ENCODE peak calls at places on chromosomes 7 and 10, in nine cellular contexts. S is anterior cingulate cortex; N is fibroblast of the aortic adventitia; V is hypothalamus; P is GM19239; I is lung; M is activated CD4-positive, alpha-beta memory T cell treated with anti-CD3 and anti-CD28 coated beads for 36 hours; C is amniotic stem cell; Q is substantia nigra. G is an unnamed sample.

GRCh38 chr7:30396379-30396778 is 82.2 kb downstream of the NOD1 start:
- DNase-seq in P (no peak), C (no peak), I (no peak), V (no peak), N (peak; percentile 33), Q (no peak), M (no peak), S (no peak), G (no peak)

GRCh38 chr10:17923728-17924127 is 28.0 kb upstream of the SLC39A12 start:
- DNase-seq in Q (no peak), P (no peak), V (no peak), S (peak; percentile 64), N (peak; percentile 97), M (no peak), C (peak; percentile 71), I (peak; percentile 38), G (no peak)

GRCh38 chr7:12062062-12062461 is 149.0 kb upstream of the TMEM106B start:
- DNase-seq in P (no peak), S (no peak), M (no peak), C (no peak), Q (no peak), I (no peak), V (no peak), N (no peak), G (no peak)

GRCh38 chr10:123143162-123143824 is 4.6 kb upstream of the HMX2 start:
- DNase-seq in Q (no peak), C (no peak), P (no peak), I (no peak), S (no peak), M (no peak), V (no peak), N (no peak), G (no peak)

GRCh38 chr10:43066481-43066880 is 10.4 kb upstream of the RET start:
- DNase-seq in P (no peak), M (no peak), S (no peak), N (no peak), Q (no peak), V (no peak), C (no peak), I (no peak), G (no peak)

GRCh38 chr10:131808370-131808930 is 92.4 kb upstream of the PPP2R2D start:
- DNase-seq in V (no peak), P (no peak), C (no peak), S (no peak), N (no peak), M (no peak), I (no peak), Q (no peak), G (no peak)

GRCh38 chr10:88455831-88456230 is 127.3 kb downstream of the RNLS start:
- DNase-seq in C (no peak), N (peak; percentile 71), I (no peak), M (no peak), S (no peak), Q (no peak), P (no peak), V (no peak), G (no peak)

GRCh38 chr10:24331457-24331856 is 122.5 kb downstream of the KIAA1217 start:
- DNase-seq in I (peak; percentile 64), S (no peak), N (peak; percentile 72), V (peak; percentile 4), C (no peak), Q (no peak), P (no peak), M (no peak), G (no peak)

GRCh38 chr10:32073676-32074075 is 17.5 kb upstream of the KIF5B start:
- DNase-seq in S (no peak), I (no peak), Q (no peak), P (no peak), N (peak; percentile 51), C (no peak), V (no peak), M (no peak), G (no peak)

GRCh38 chr10:16472828-16473227 is 36.0 kb downstream of the PTER start:
- DNase-seq in Q (no peak), V (no peak), I (no peak), P (no peak), M (no peak), S (no peak), C (no peak), N (no peak), G (no peak)

GRCh38 chr10:28246023-28246422 is 56.8 kb downstream of the MPP7 start:
- DNase-seq in M (no peak), I (no peak), V (no peak), N (no peak), Q (no peak), S (no peak), C (no peak), P (no peak), G (no peak)

GRCh38 chr7:81162771-81163525 is 244.1 kb upstream of the SEMA3C start:
- DNase-seq in N (peak; percentile 41), P (no peak), V (no peak), I (no peak), C (no peak), Q (no peak), S (no peak), M (no peak), G (no peak)

GRCh38 chr10:44975487-44976331 is 2.9 kb downstream of the DEPP1 start:
- DNase-seq in Q (no peak), S (no peak), N (peak; percentile 88), V (no peak), C (no peak), P (no peak), M (peak; percentile 33), I (no peak), G (no peak)

GRCh38 chr7:1087952-1088920 is at the start of gene GPER1:
- DNase-seq in Q (no peak), M (no peak), V (peak; percentile 59), S (no peak), P (no peak), N (peak; percentile 67), C (peak; percentile 22), I (peak; percentile 56), G (no peak)

GRCh38 chr10:12909836-12910185 is 91.7 kb downstream of the CCDC3 start:
- DNase-seq in S (no peak), P (no peak), V (no peak), N (no peak), M (no peak), C (no peak), Q (no peak), I (no peak), G (no peak)

GRCh38 chr7:107902381-107902780 is 11.4 kb downstream of the DLD start:
- DNase-seq in I (no peak), V (no peak), S (no peak), N (peak; percentile 37), Q (no peak), C (no peak), P (no peak), M (no peak), G (no peak)

GRCh38 chr7:4797858-4798705 is 22.7 kb downstream of the AP5Z1 start:
- DNase-seq in M (peak; percentile 74), S (no peak), Q (no peak), C (no peak), P (peak; percentile 97), V (peak; percentile 46), I (no peak), N (peak; percentile 37), G (no peak)

GRCh38 chr7:137992042-137992737 is 9.7 kb downstream of the CREB3L2 start:
- DNase-seq in I (no peak), Q (no peak), P (no peak), N (peak; percentile 92), C (no peak), S (no peak), V (no peak), M (no peak), G (no peak)

GRCh38 chr10:132115736-132116135 is 50.0 kb downstream of the JAKMIP3 start:
- DNase-seq in M (no peak), C (no peak), V (no peak), Q (no peak), N (no peak), P (no peak), I (no peak), S (no peak), G (no peak)

GRCh38 chr7:128863433-128863989 is 855 bp downstream of the ATP6V1F start:
- DNase-seq in S (no peak), M (peak; percentile 62), I (peak; percentile 44), Q (no peak), P (peak; percentile 67), N (peak; percentile 79), C (no peak), V (no peak), G (no peak)

GRCh38 chr7:20152057-20152456 is 65.1 kb downstream of the MACC1 start:
- DNase-seq in M (no peak), P (no peak), N (no peak), Q (no peak), C (no peak), I (no peak), S (no peak), V (no peak), G (no peak)

GRCh38 chr10:73159038-73159648 is 8.7 kb downstream of the ECD start:
- DNase-seq in N (peak; percentile 71), Q (no peak), I (peak; percentile 39), M (peak; percentile 69), C (peak; percentile 60), P (no peak), V (peak; percentile 28), S (peak; percentile 1), G (peak; percentile 30)

GRCh38 chr10:59284111-59284975 is 78.0 kb downstream of the FAM13C start:
- DNase-seq in Q (no peak), S (no peak), C (no peak), M (no peak), N (no peak), I (no peak), V (no peak), P (no peak), G (no peak)